ENCODE peak calls at places on chromosomes 11 and 22, in ten cellular contexts. O, S, G, E, C, M, I, U, R and L are unnamed samples.
A peak's percentile ranks its signal among the peaks of the same experiment; 100 is the strongest.

GRCh38 chr11:44999068-44999467 is 48.4 kb upstream of the TP53I11 start:
- DNase-seq in C (no peak), R (no peak), I (no peak), E (no peak), G (no peak), U (no peak), S (no peak), M (no peak), O (no peak), L (no peak)

GRCh38 chr22:49587987-49588386 is 239.7 kb downstream of the BRD1 start:
- DNase-seq in M (no peak), G (no peak), S (no peak), U (no peak), R (no peak), E (no peak), I (no peak), C (no peak), O (no peak), L (no peak)

GRCh38 chr11:20631525-20632168 is 32.2 kb downstream of the SLC6A5 start:
- DNase-seq in C (no peak), R (no peak), O (no peak), M (no peak), E (no peak), S (no peak), U (no peak), I (no peak), G (no peak), L (no peak)

GRCh38 chr22:50587407-50587806 is 4.8 kb upstream of the CHKB start:
- DNase-seq in S (no peak), C (no peak), U (no peak), E (no peak), I (no peak), R (no peak), M (no peak), O (no peak), G (no peak), L (no peak)

GRCh38 chr22:49549256-49549655 is 278.4 kb downstream of the BRD1 start:
- DNase-seq in O (no peak), I (no peak), G (no peak), U (no peak), S (no peak), C (no peak), R (no peak), E (no peak), M (no peak), L (no peak)

GRCh38 chr11:128336203-128336602 is 251.2 kb downstream of the ETS1 start:
- DNase-seq in I (peak; percentile 35), O (no peak), U (peak; percentile 77), G (no peak), M (no peak), C (peak; percentile 85), R (no peak), S (no peak), E (no peak), L (peak; percentile 2)

GRCh38 chr22:31951201-31952093 is 7.1 kb downstream of the YWHAH start:
- DNase-seq in O (no peak), S (no peak), E (no peak), I (no peak), G (no peak), M (no peak), U (no peak), R (peak; percentile 30), C (no peak), L (no peak)

GRCh38 chr22:46288846-46289243 is 7.8 kb upstream of the GTSE1 start:
- DNase-seq in C (no peak), R (no peak), O (no peak), S (no peak), I (no peak), U (no peak), E (no peak), M (no peak), G (no peak), L (no peak)

GRCh38 chr11:833849-834311 is 1.1 kb downstream of the CD151 start:
- DNase-seq in E (no peak), S (no peak), M (no peak), R (no peak), I (no peak), G (no peak), C (no peak), U (no peak), O (no peak), L (no peak)

GRCh38 chr11:30377347-30377746 is 54.4 kb downstream of the ARL14EP start:
- DNase-seq in R (no peak), M (no peak), C (no peak), I (no peak), S (no peak), G (no peak), O (no peak), E (no peak), U (no peak), L (no peak)

GRCh38 chr11:129090056-129090455 is 102.1 kb downstream of the ARHGAP32 start:
- DNase-seq in I (no peak), S (no peak), U (no peak), G (no peak), C (peak; percentile 1), R (no peak), M (no peak), E (no peak), O (no peak), L (no peak)